ENCODE peak calls at places on chromosomes 7 and 10, in five cellular contexts. Z, V, P, Y and J are unnamed samples.

GRCh38 chr7:27364344-27364758 is 121.7 kb downstream of the EVX1 start:
- DNase-seq in Z (peak), V (no peak), P (no peak), Y (no peak), J (no peak)

GRCh38 chr10:98528166-98528784 is 81.5 kb upstream of the HPS1 start:
- DNase-seq in Z (no peak), V (no peak), P (no peak), Y (no peak), J (no peak)

GRCh38 chr10:31142026-31142425 is 110.4 kb upstream of the ZNF438 start:
- DNase-seq in Z (no peak), V (no peak), P (no peak), Y (no peak), J (peak)

GRCh38 chr10:126840736-126841135 is 64.5 kb upstream of the DOCK1 start:
- DNase-seq in Z (no peak), V (no peak), P (no peak), Y (no peak), J (no peak)

GRCh38 chr7:99365318-99366141 is 9.0 kb upstream of the ARPC1B start:
- DNase-seq in Z (no peak), V (no peak), P (peak), Y (no peak), J (peak)

GRCh38 chr10:79937661-79938226 is 11.2 kb downstream of the SFTPD start:
- DNase-seq in Z (peak), V (no peak), P (peak), Y (no peak), J (no peak)

GRCh38 chr7:97973206-97973658 is 16.8 kb downstream of the OCM2 start:
- DNase-seq in Z (peak), V (no peak), P (no peak), Y (no peak), J (no peak)

GRCh38 chr7:29019275-29019820 is 61.2 kb upstream of the TRIL start:
- DNase-seq in Z (no peak), V (no peak), P (no peak), Y (no peak), J (no peak)

GRCh38 chr7:4218481-4218880 is 463.6 kb upstream of the FOXK1 start:
- DNase-seq in Z (no peak), V (no peak), P (no peak), Y (no peak), J (no peak)

GRCh38 chr10:1241322-1241890 is 185.2 kb downstream of the WDR37 start:
- DNase-seq in Z (no peak), V (no peak), P (no peak), Y (no peak), J (no peak)

GRCh38 chr10:91493313-91493712 is 83.2 kb downstream of the HECTD2 start:
- DNase-seq in Z (no peak), V (no peak), P (peak), Y (no peak), J (no peak)

GRCh38 chr10:19749185-19749729 is 67.0 kb upstream of the PLXDC2 start:
- DNase-seq in Z (no peak), V (no peak), P (no peak), Y (no peak), J (no peak)

GRCh38 chr10:93436577-93436976 is 45.6 kb downstream of the MYOF start:
- DNase-seq in Z (peak), V (no peak), P (no peak), Y (no peak), J (no peak)

GRCh38 chr7:26663905-26664673 is 200.3 kb downstream of the SKAP2 start:
- DNase-seq in Z (no peak), V (no peak), P (no peak), Y (no peak), J (no peak)

GRCh38 chr10:16436758-16437539 is at the start of gene PTER:
- DNase-seq in Z (peak), V (peak), P (peak), Y (peak), J (peak)
- TF ChIP-seq CTCF in Z (no peak), V (no peak), P (no peak), Y (no peak), J (no peak)

DNA sequence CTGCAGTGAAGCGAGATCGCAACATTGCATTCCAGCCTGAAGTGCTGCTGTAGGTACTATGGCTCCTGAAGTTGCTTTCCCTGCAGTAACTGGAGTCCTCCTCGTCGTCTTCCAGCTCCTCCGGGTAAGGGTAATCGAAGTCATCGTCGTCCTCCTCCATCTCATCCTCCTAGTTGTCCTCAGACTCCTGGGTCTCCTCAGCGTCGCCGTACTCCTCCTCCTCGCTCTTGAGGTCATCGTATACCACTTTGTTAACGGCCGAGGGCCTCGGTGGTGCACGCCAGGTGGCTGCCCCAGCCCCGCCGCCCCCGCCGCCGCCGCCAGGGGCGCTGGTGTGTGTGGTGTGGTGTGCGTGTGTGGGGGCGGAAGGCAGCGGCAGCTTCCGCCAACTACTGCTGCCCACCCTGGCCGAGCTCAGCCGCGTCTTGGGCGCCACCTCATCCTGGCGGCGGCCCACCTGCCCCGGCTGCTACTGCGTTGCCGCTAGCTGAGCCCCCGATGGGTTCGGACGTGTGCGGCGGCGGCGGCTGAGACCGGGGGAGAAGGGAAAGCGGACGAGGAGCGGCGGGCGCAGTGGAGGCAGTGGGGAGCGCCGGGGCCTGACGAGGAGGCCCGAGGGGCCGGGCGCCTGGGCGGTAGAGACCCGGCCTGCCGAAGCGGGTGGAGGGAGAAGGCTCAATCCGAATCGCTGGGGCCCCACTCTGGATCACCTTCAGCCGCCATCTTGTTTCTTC is 11.8 kb upstream of the ACBD5 start:
- DNase-seq in Z (peak), V (peak), P (peak), Y (peak), J (no peak)
- TF ChIP-seq CTCF in Z (peak), V (peak), P (peak), Y (peak), J (no peak)

DNA sequence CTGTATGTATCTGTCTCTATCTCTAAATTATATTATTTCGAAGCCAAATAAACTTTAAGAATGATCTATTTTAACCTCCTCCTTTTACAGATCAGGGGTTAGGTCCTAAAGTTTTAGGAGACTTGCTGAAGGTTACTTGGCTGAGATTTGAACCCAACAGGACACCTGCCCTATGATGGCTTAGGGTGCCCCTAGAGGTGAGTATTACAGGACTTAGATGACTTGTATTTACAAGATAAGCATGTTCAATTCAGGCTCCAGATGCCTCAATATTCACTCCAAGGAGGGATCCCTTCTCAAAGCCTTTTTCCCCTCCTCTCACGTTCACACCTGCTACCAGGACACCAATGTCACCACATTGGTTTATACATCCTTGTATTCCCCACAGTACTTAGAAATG is 872.4 kb upstream of the AUTS2 start:
- DNase-seq in Z (no peak), V (no peak), P (no peak), Y (no peak), J (no peak)
- TF ChIP-seq CTCF in Z (no peak), V (no peak), P (no peak), Y (no peak), J (peak)

GRCh38 chr7:114949227-114949626 is 27.3 kb downstream of the MDFIC start:
- DNase-seq in Z (no peak), V (no peak), P (no peak), Y (no peak), J (no peak)

GRCh38 chr7:114956702-114957101 is 34.8 kb downstream of the MDFIC start:
- DNase-seq in Z (no peak), V (no peak), P (no peak), Y (no peak), J (no peak)

GRCh38 chr7:114957434-114957833 is 35.5 kb downstream of the MDFIC start:
- DNase-seq in Z (no peak), V (no peak), P (no peak), Y (no peak), J (no peak)

GRCh38 chr7:114952296-114952695 is 30.4 kb downstream of the MDFIC start:
- DNase-seq in Z (no peak), V (no peak), P (no peak), Y (no peak), J (no peak)

DNA sequence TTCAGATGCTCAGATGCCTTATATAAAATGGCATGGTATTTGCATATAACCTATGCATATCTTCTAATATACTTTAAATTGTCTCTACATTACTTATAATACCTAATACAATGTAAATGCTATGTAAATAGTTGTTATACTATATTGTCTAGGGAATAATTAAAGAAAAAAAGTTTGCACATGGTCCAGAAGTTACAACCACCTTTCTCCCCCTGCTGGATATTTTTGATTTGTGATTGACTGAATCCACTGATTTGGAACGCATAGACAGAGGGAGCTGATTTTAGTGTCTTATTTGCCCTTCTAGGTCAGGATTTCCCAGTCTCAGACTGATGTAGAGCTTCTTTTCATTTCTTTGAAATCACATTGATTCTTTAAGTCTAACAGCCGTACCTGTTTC is 31.8 kb downstream of the MDFIC start:
- DNase-seq in Z (no peak), V (no peak), P (no peak), Y (no peak), J (no peak)
- TF ChIP-seq CTCF in Z (no peak), V (no peak), P (no peak), Y (no peak), J (no peak)

DNA sequence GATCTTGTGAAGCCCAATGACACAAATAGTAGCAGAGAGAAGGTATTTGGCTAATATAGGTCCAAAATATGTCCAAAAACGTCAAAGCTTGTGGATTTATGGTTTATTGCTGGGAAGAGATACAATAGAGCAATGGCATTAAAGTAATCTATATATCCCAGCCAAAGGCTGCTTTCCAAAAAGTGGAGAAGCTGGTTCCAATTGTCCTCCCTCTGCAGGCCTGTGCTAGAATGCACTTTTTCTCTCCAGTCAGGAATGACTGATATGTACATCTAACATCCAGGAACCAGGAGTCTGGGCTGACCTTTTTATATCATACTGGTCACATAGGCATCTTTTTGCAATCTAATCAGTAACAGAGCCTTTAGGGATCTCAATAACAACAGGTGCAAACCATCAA is 167.1 kb upstream of the FAM3C start:
- DNase-seq in Z (no peak), V (no peak), P (no peak), Y (no peak), J (no peak)
- TF ChIP-seq CTCF in Z (no peak), V (no peak), P (no peak), Y (peak), J (no peak)

GRCh38 chr10:44517635-44518034 is 132.7 kb upstream of the CXCL12 start:
- DNase-seq in Z (no peak), V (no peak), P (peak), Y (no peak), J (no peak)
- TF ChIP-seq CTCF in Z (peak), V (no peak), P (peak), Y (no peak), J (no peak)

GRCh38 chr10:103238506-103239252 is 7.0 kb upstream of the RPEL1 start:
- DNase-seq in Z (peak), V (no peak), P (no peak), Y (no peak), J (no peak)
- TF ChIP-seq CTCF in Z (peak), V (no peak), P (no peak), Y (peak), J (peak)

GRCh38 chr7:16404631-16405030 is 16.7 kb downstream of the CRPPA start:
- DNase-seq in Z (no peak), V (no peak), P (no peak), Y (no peak), J (no peak)

GRCh38 chr7:16411391-16411790 is 9.9 kb downstream of the CRPPA start:
- DNase-seq in Z (no peak), V (no peak), P (no peak), Y (no peak), J (no peak)

GRCh38 chr7:16412535-16413247 is 8.6 kb downstream of the CRPPA start:
- DNase-seq in Z (peak), V (no peak), P (no peak), Y (no peak), J (no peak)

DNA sequence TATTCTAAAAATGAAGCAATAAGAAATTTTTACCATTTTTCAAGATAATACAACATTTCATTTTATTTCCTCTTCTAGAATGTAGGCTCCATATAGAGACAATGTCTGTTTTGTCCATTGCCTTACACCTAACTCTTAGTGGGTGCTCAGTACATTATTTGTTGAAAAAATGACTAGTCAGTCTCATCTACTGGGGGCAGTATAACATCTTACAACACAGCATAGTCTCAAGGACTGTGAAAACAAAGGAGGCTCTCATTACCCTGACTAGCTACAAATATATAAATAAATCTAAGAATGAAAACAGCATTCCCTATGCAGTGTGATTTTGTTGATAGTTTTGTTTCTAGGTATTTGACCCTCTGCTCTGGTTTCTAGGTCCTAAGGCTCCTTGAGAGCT is 11.6 kb downstream of the CRPPA start:
- DNase-seq in Z (no peak), V (no peak), P (no peak), Y (no peak), J (no peak)
- TF ChIP-seq CTCF in Z (no peak), V (no peak), P (no peak), Y (no peak), J (no peak)

DNA sequence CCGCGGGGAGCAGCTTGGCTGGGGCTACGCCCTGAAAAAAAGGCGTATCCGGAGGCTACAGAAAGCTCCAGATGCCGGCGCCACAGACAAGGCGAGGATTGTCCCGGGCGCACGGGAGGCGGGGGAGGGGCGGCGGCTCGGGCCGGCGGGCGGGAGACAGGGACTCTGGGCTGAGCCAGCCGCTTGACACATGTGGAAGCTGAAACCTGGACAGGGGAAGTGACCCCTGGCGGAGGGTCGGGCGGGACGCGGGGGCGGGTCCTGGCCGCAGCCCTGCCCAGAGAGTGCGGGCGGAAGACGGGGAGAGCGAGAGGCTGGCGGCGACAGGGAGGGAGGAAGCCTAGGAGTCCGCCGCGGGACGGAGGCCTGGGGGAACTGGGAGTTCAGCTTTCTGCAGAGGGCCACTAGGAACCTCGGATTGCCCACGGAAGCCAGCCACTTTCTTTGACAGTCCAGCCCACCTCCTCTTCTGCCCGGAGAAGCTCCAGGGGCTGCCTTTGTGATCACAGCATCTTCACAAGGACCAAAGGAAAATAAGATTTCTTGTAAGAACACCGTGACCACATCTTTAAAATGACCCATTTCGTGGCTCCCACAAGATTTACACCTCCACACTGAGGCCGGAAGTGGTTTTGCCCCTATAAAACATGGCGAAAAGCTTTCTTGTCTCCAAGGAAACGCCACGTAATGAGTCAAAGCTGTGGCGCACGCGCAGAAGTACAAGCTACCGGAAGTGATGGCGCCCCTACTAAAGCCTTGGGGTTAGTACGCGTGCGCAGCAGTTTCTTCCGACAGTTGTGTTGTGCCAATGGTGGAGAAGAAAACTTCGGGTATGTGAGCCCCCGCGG is at the start of the genes PLOD3 and ZNHIT1:
- DNase-seq in Z (peak), V (peak), P (peak), Y (peak), J (peak)
- TF ChIP-seq CTCF in Z (peak), V (peak), P (no peak), Y (no peak), J (no peak)